ENCODE peak calls at places on chromosomes 7 and 10, in nine cellular contexts. S is body of pancreas, Y is PC-3, E is astrocyte of the spinal cord, Z is tibial artery, T is breast epithelium, C is cardiac muscle cell, L is astrocyte of the cerebellum, F is thoracic aorta. D is an unnamed sample.

GRCh38 chr7:23207029-23207428 is 25.2 kb downstream of the NUP42 start:
- DNase-seq in S (no peak), Y (no peak), E (no peak), Z (no peak), T (no peak), C (no peak), L (no peak), F (no peak), D (no peak)

GRCh38 chr7:82859106-82859850 is 303.4 kb downstream of the PCLO start:
- DNase-seq in S (no peak), Y (no peak), E (peak), Z (no peak), T (no peak), C (no peak), L (no peak), F (no peak), D (peak)

GRCh38 chr10:47076949-47077348 is 165.7 kb downstream of the PTPN20 start:
- DNase-seq in S (no peak), Y (no peak), E (no peak), Z (no peak), T (no peak), C (no peak), L (no peak), F (no peak), D (no peak)

GRCh38 chr10:133124357-133125211 is 35.4 kb upstream of the KNDC1 start:
- DNase-seq in S (peak), Y (peak), E (no peak), Z (peak), T (no peak), C (peak), L (no peak), F (no peak), D (peak)

GRCh38 chr10:58175990-58176910 is 91.4 kb downstream of the IPMK start:
- DNase-seq in S (no peak), Y (peak), E (peak), Z (no peak), T (no peak), C (peak), L (no peak), F (no peak), D (no peak)

GRCh38 chr7:99155207-99155606 is 11.3 kb upstream of the SMURF1 start:
- DNase-seq in S (no peak), Y (no peak), E (no peak), Z (no peak), T (no peak), C (no peak), L (no peak), F (no peak), D (no peak)

GRCh38 chr7:3201937-3202715 is 98.9 kb upstream of the SDK1 start:
- DNase-seq in S (peak), Y (no peak), E (no peak), Z (no peak), T (peak), C (no peak), L (no peak), F (no peak), D (no peak)

GRCh38 chr7:84231157-84231556 is 36.6 kb upstream of the SEMA3A start:
- DNase-seq in S (no peak), Y (no peak), E (peak), Z (no peak), T (no peak), C (no peak), L (no peak), F (no peak), D (peak)

GRCh38 chr10:45553155-45553554 is 119.4 kb downstream of the ZFAND4 start:
- DNase-seq in S (no peak), Y (no peak), E (no peak), Z (no peak), T (no peak), C (no peak), L (no peak), F (no peak), D (no peak)

GRCh38 chr10:110901954-110902819 is 16.8 kb downstream of the BBIP1 start:
- DNase-seq in S (no peak), Y (peak), E (peak), Z (no peak), T (no peak), C (no peak), L (peak), F (no peak), D (peak)

GRCh38 chr7:90824386-90825307 is 228.5 kb downstream of the CDK14 start:
- DNase-seq in S (no peak), Y (peak), E (peak), Z (no peak), T (no peak), C (no peak), L (peak), F (no peak), D (peak)

GRCh38 chr7:110804501-110804900 is 286.4 kb upstream of the LRRN3 start:
- DNase-seq in S (no peak), Y (no peak), E (no peak), Z (no peak), T (no peak), C (no peak), L (no peak), F (no peak), D (no peak)

GRCh38 chr7:151598045-151598444 is 78.3 kb upstream of the RHEB start:
- DNase-seq in S (no peak), Y (peak), E (peak), Z (no peak), T (no peak), C (no peak), L (peak), F (no peak), D (peak)

GRCh38 chr7:133853706-133854276 is 273.3 kb upstream of the LRGUK start:
- DNase-seq in S (peak), Y (peak), E (peak), Z (no peak), T (peak), C (peak), L (peak), F (no peak), D (peak)

GRCh38 chr10:50850576-50851340 is 34.7 kb downstream of the A1CF start:
- DNase-seq in S (no peak), Y (no peak), E (peak), Z (no peak), T (no peak), C (no peak), L (no peak), F (no peak), D (peak)

GRCh38 chr7:1055491-1056005 is 11.2 kb downstream of the GPR146 start:
- DNase-seq in S (no peak), Y (no peak), E (no peak), Z (no peak), T (no peak), C (no peak), L (no peak), F (no peak), D (no peak)

GRCh38 chr7:1055084-1055450 is 10.7 kb downstream of the GPR146 start:
- DNase-seq in S (no peak), Y (no peak), E (peak), Z (peak), T (no peak), C (no peak), L (no peak), F (no peak), D (peak)

GRCh38 chr7:1053002-1053411 is 8.7 kb downstream of the GPR146 start:
- DNase-seq in S (no peak), Y (no peak), E (no peak), Z (no peak), T (no peak), C (no peak), L (no peak), F (no peak), D (no peak)

GRCh38 chr7:1053816-1054370 is 9.5 kb downstream of the GPR146 start:
- DNase-seq in S (no peak), Y (no peak), E (no peak), Z (no peak), T (no peak), C (no peak), L (no peak), F (no peak), D (no peak)

DNA sequence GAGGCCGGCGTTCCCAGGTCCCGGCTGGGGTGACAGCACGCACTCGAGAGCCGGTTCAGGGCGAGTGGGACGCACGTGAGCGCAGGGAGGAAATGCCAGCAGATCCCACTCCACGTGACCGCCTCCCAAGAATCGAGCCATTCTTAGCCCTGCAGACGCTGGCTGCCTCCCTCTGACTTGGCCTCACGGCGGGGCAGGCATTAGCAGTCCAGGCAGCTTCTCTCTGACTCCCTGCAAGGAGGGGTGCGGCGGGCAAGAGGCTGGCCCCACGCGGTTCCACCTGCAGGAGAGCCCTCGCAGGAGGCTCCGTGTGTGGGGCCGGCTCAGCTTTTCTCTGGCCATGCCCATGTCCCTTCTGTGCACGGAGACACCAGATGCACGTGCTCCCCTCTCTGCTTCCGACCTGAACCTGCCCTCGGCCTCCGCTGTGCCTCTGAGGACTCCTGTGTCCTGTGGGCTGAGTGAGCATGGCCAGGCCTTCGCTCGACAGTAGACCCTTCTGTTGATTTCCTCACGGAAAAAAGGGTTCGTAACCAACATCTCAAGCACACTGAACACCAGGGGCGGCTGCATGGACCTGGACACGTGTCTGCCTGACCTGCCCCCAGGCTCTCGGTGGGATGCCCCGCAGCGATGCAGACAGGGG is 10.2 kb downstream of the GPR146 start:
- DNase-seq in S (no peak), Y (no peak), E (no peak), Z (no peak), T (no peak), C (no peak), L (no peak), F (no peak), D (no peak)
- H3K4me3 ChIP-seq in S (no peak), Y (no peak), E (no peak), Z (peak), T (no peak), C (no peak), L (no peak), F (no peak), D (no peak)

GRCh38 chr7:144391823-144392255 is 11.7 kb downstream of the NOBOX start:
- DNase-seq in S (no peak), Y (peak), E (peak), Z (no peak), T (no peak), C (peak), L (peak), F (no peak), D (peak)
- H3K4me3 ChIP-seq in S (no peak), Y (peak), E (no peak), Z (no peak), T (peak), C (no peak), L (no peak), F (peak), D (peak)

DNA sequence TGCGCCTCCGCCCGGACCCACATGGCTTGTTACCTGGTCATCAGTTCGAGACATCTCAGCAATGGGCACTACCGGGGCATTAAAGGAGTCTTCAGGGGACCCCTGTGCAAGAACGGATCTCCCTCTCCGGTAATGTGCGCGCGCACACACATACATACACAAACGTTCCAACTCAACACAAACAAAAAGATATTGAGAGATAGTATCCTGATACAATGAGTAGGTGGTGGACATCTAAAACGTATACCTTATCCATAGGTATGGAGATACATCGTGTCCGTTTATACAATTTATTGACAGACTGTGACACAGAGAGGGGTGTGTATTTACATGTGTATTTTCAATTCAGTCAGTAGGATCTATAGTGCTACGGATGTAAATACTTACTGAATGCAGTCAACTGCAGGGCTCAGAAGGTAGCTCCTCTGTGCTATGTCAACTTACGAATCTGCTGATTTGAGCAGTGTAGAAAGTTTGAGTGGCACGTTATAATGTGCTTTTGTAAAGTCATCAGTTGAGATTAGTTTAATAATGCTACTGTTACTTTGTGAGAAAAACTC is 536 bp downstream of the ZNF804B start:
- DNase-seq in S (no peak), Y (no peak), E (peak), Z (no peak), T (no peak), C (no peak), L (no peak), F (no peak), D (no peak)
- H3K4me3 ChIP-seq in S (peak), Y (peak), E (no peak), Z (no peak), T (no peak), C (peak), L (peak), F (no peak), D (no peak)

DNA sequence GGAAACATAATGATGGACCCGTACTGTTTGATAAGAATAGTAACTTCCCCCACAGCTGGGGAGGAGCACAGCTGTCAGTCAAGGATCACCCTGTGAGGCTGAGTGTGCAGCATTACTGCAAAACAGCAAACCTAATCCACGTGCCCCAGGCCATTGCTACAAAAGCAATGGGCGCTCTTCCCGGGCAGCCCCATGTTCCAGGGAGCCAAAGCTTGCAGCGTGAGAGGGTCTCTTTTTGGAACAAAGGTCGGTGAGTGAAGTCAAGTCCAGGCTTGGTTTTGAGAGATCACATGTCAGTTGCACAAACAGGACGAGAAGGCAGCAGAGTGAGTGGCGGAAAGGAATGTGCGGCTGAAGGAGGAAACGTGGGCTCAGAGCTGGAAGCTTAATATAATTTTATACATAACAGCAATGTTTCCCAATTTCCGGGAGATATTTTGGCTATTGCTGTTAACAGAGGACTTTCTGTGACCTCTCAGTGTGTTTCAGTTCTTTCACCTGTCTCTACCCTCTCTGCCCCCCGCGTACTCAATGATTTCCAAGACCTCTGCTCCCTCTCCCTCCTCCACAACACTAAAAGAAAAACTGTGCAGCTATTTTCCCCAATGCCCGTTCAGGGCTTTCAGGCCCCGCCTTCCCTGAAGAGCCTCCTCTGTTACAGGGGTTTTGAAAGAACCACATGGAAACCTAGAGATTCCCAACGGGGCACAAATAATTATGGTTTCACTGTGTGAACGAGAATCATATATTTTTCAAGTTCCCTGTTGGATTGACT is 128.9 kb downstream of the MTPAP start:
- DNase-seq in S (no peak), Y (no peak), E (no peak), Z (no peak), T (no peak), C (no peak), L (no peak), F (no peak), D (peak)
- H3K4me3 ChIP-seq in S (no peak), Y (no peak), E (no peak), Z (peak), T (peak), C (no peak), L (no peak), F (peak), D (no peak)

DNA sequence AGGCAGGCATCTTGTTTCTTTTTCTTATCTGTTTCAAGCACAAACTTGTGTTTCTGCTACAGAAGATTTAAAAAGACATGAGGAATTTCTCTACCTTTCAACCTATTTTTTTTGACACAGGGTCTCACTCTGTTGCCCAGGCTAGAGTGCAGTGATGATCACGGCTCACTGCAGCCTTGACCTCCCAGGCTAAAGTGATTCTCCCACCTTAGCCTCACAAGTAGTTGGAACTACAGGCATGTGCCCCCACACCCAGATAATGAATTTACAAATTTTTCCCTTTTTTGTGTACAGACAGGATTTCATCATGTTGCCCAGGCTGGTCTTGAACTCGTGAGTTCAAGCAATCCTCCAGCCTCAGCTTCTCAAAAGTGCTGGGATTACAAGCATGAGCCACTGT is 25.1 kb downstream of the DNMBP start:
- DNase-seq in S (no peak), Y (no peak), E (no peak), Z (no peak), T (no peak), C (no peak), L (no peak), F (no peak), D (no peak)
- H3K4me3 ChIP-seq in S (no peak), Y (peak), E (no peak), Z (no peak), T (no peak), C (no peak), L (no peak), F (no peak), D (peak)

DNA sequence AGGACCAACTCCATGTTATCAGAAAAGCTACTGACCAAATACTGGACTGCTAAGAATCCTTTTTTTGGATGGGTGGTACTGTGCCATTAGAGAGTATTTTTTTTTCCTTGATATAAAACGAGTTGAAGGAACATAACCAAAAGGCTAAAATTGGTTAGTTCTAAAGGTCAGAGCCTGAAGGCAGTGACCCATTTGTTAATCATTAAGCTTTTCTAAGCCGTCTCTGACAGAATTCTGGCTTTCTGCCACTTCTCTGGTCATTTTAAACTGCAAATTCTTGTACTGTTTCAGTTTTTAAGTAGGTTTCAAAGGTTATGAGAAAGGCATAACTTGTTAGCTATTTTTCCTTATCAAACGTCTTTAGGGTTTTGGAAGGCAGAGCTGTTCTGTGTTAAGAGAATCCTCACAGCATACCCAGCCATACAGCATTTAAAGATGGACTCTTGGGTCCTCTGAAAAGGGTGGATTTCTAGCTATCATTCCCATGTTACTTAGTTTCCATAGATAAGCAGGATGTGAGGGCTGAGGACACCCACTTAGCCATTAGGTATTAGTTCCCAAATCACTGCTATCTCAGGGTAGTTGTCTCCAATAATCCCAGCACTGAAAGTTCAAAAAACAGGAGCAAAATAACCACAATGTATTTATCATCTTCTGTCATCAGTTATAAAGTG is 196.8 kb downstream of the RNLS start:
- DNase-seq in S (peak), Y (no peak), E (peak), Z (no peak), T (no peak), C (no peak), L (no peak), F (no peak), D (peak)
- H3K4me3 ChIP-seq in S (no peak), Y (no peak), E (no peak), Z (peak), T (peak), C (no peak), L (no peak), F (peak), D (no peak)

GRCh38 chr7:27236053-27236410 is 6.6 kb upstream of the EVX1 start:
- DNase-seq in S (no peak), Y (no peak), E (no peak), Z (peak), T (no peak), C (no peak), L (no peak), F (no peak), D (no peak)
- H3K4me3 ChIP-seq in S (no peak), Y (peak), E (no peak), Z (peak), T (peak), C (peak), L (no peak), F (peak), D (peak)

GRCh38 chr10:15718495-15719061 is 1.1 kb downstream of the ITGA8 start:
- DNase-seq in S (no peak), Y (no peak), E (no peak), Z (no peak), T (no peak), C (no peak), L (no peak), F (no peak), D (no peak)
- H3K4me3 ChIP-seq in S (no peak), Y (no peak), E (peak), Z (peak), T (peak), C (peak), L (peak), F (peak), D (peak)